ENCODE peak calls at places on chromosomes 6 and 20, in ten cellular contexts. One of them, this sample, is unnamed.

GRCh38 chr20:59850018-59850641 is 83.3 kb downstream of the SYCP2 start:
- DNase-seq in Peyer's patch: no peak
- DNase-seq in lower leg skin: no peak
- DNase-seq in GM12865: peak; percentile 67
- DNase-seq in HFF-Myc: peak; percentile 10
- DNase-seq in dorsolateral prefrontal cortex: no peak
- DNase-seq in fibroblast of pulmonary artery: peak; percentile 61
- DNase-seq in cardiac muscle cell: peak; percentile 60
- DNase-seq in brain microvascular endothelial cell: no peak
- DNase-seq in psoas muscle: no peak
- DNase-seq in this sample: peak; percentile 35

GRCh38 chr20:37920679-37921322 is 17.9 kb downstream of the VSTM2L start:
- DNase-seq in fibroblast of pulmonary artery: no peak
- DNase-seq in brain microvascular endothelial cell: no peak
- DNase-seq in psoas muscle: no peak
- DNase-seq in cardiac muscle cell: no peak
- DNase-seq in dorsolateral prefrontal cortex: no peak
- DNase-seq in GM12865: peak; percentile 52
- DNase-seq in lower leg skin: no peak
- DNase-seq in HFF-Myc: no peak
- DNase-seq in Peyer's patch: no peak
- DNase-seq in this sample: no peak

GRCh38 chr20:5710551-5710950 is 39.6 kb upstream of the SHLD1 start:
- DNase-seq in Peyer's patch: no peak
- DNase-seq in dorsolateral prefrontal cortex: no peak
- DNase-seq in HFF-Myc: no peak
- DNase-seq in lower leg skin: no peak
- DNase-seq in GM12865: no peak
- DNase-seq in psoas muscle: no peak
- DNase-seq in cardiac muscle cell: no peak
- DNase-seq in fibroblast of pulmonary artery: no peak
- DNase-seq in brain microvascular endothelial cell: no peak
- DNase-seq in this sample: no peak

GRCh38 chr20:49526056-49526455 is 41.9 kb downstream of the PTGIS start:
- DNase-seq in lower leg skin: no peak
- DNase-seq in GM12865: no peak
- DNase-seq in brain microvascular endothelial cell: no peak
- DNase-seq in Peyer's patch: no peak
- DNase-seq in HFF-Myc: no peak
- DNase-seq in psoas muscle: no peak
- DNase-seq in fibroblast of pulmonary artery: no peak
- DNase-seq in cardiac muscle cell: no peak
- DNase-seq in dorsolateral prefrontal cortex: no peak
- DNase-seq in this sample: no peak

GRCh38 chr6:159693894-159694545 is 979 bp upstream of the SOD2 start:
- DNase-seq in dorsolateral prefrontal cortex: no peak
- DNase-seq in lower leg skin: no peak
- DNase-seq in psoas muscle: no peak
- DNase-seq in fibroblast of pulmonary artery: peak; percentile 62
- DNase-seq in GM12865: peak; percentile 47
- DNase-seq in HFF-Myc: no peak
- DNase-seq in brain microvascular endothelial cell: no peak
- DNase-seq in Peyer's patch: no peak
- DNase-seq in cardiac muscle cell: peak; percentile 41
- DNase-seq in this sample: no peak

GRCh38 chr6:18997375-18997826 is 610.3 kb downstream of the RNF144B start:
- DNase-seq in dorsolateral prefrontal cortex: no peak
- DNase-seq in fibroblast of pulmonary artery: peak; percentile 70
- DNase-seq in HFF-Myc: peak; percentile 0
- DNase-seq in GM12865: peak; percentile 52
- DNase-seq in psoas muscle: no peak
- DNase-seq in brain microvascular endothelial cell: peak; percentile 47
- DNase-seq in Peyer's patch: no peak
- DNase-seq in lower leg skin: no peak
- DNase-seq in cardiac muscle cell: peak; percentile 70
- DNase-seq in this sample: peak; percentile 47

GRCh38 chr20:62887860-62888239 is 26.2 kb upstream of the TCFL5 start:
- DNase-seq in GM12865: no peak
- DNase-seq in Peyer's patch: no peak
- DNase-seq in HFF-Myc: no peak
- DNase-seq in cardiac muscle cell: no peak
- DNase-seq in psoas muscle: peak; percentile 41
- DNase-seq in fibroblast of pulmonary artery: no peak
- DNase-seq in brain microvascular endothelial cell: no peak
- DNase-seq in lower leg skin: no peak
- DNase-seq in dorsolateral prefrontal cortex: no peak
- DNase-seq in this sample: no peak

GRCh38 chr6:43608310-43608763 is 20.7 kb downstream of the GTPBP2 start:
- DNase-seq in cardiac muscle cell: peak; percentile 90
- DNase-seq in Peyer's patch: no peak
- DNase-seq in GM12865: peak; percentile 71
- DNase-seq in dorsolateral prefrontal cortex: peak; percentile 80
- DNase-seq in psoas muscle: peak; percentile 69
- DNase-seq in HFF-Myc: peak; percentile 71
- DNase-seq in brain microvascular endothelial cell: peak; percentile 77
- DNase-seq in fibroblast of pulmonary artery: peak; percentile 91
- DNase-seq in lower leg skin: peak; percentile 90
- DNase-seq in this sample: peak; percentile 82

GRCh38 chr6:33420493-33421343 is 853 bp downstream of the SYNGAP1 start:
- DNase-seq in lower leg skin: no peak
- DNase-seq in fibroblast of pulmonary artery: no peak
- DNase-seq in Peyer's patch: no peak
- DNase-seq in psoas muscle: no peak
- DNase-seq in cardiac muscle cell: no peak
- DNase-seq in HFF-Myc: no peak
- DNase-seq in brain microvascular endothelial cell: no peak
- DNase-seq in GM12865: no peak
- DNase-seq in dorsolateral prefrontal cortex: no peak
- DNase-seq in this sample: no peak
- H3K4me3 ChIP-seq in lower leg skin: no peak overlapping the region
- H3K4me3 ChIP-seq in fibroblast of pulmonary artery: peak overlapping the region; percentile 58
- H3K4me3 ChIP-seq in Peyer's patch: peak overlapping the region; percentile 42
- H3K4me3 ChIP-seq in psoas muscle: peak overlapping the region; percentile 18
- H3K4me3 ChIP-seq in cardiac muscle cell: peak overlapping the region; percentile 42
- H3K4me3 ChIP-seq in HFF-Myc: peak overlapping the region; percentile 41
- H3K4me3 ChIP-seq in brain microvascular endothelial cell: peak overlapping the region; percentile 41
- H3K4me3 ChIP-seq in GM12865: no peak overlapping the region
- H3K4me3 ChIP-seq in dorsolateral prefrontal cortex: peak overlapping the region; percentile 45
- H3K4me3 ChIP-seq in this sample: peak overlapping the region; percentile 52

GRCh38 chr6:149860834-149861602 is 3.1 kb downstream of the LRP11 start:
- DNase-seq in fibroblast of pulmonary artery: peak; percentile 23
- DNase-seq in GM12865: no peak
- DNase-seq in Peyer's patch: no peak
- DNase-seq in HFF-Myc: no peak
- DNase-seq in lower leg skin: no peak
- DNase-seq in brain microvascular endothelial cell: no peak
- DNase-seq in psoas muscle: no peak
- DNase-seq in dorsolateral prefrontal cortex: no peak
- DNase-seq in cardiac muscle cell: no peak
- DNase-seq in this sample: no peak
- TF ChIP-seq CTCF in fibroblast of pulmonary artery: no peak
- TF ChIP-seq CTCF in GM12865: no peak
- TF ChIP-seq CTCF in Peyer's patch: no peak
- TF ChIP-seq CTCF in HFF-Myc: no peak
- TF ChIP-seq CTCF in lower leg skin: no peak
- TF ChIP-seq CTCF in brain microvascular endothelial cell: peak; percentile 39
- TF ChIP-seq CTCF in psoas muscle: no peak
- TF ChIP-seq CTCF in dorsolateral prefrontal cortex: no peak
- TF ChIP-seq CTCF in cardiac muscle cell: no peak
- TF ChIP-seq CTCF in this sample: peak; percentile 21

GRCh38 chr20:3671986-3672863 is 9.0 kb upstream of the GFRA4 start:
- DNase-seq in lower leg skin: no peak
- DNase-seq in HFF-Myc: no peak
- DNase-seq in GM12865: no peak
- DNase-seq in dorsolateral prefrontal cortex: no peak
- DNase-seq in Peyer's patch: no peak
- DNase-seq in psoas muscle: no peak
- DNase-seq in fibroblast of pulmonary artery: no peak
- DNase-seq in cardiac muscle cell: no peak
- DNase-seq in brain microvascular endothelial cell: no peak
- DNase-seq in this sample: no peak

GRCh38 chr20:3673551-3674070 is 8.2 kb downstream of the ADAM33 start:
- DNase-seq in HFF-Myc: no peak
- DNase-seq in Peyer's patch: no peak
- DNase-seq in psoas muscle: no peak
- DNase-seq in dorsolateral prefrontal cortex: no peak
- DNase-seq in cardiac muscle cell: no peak
- DNase-seq in lower leg skin: no peak
- DNase-seq in brain microvascular endothelial cell: no peak
- DNase-seq in GM12865: no peak
- DNase-seq in fibroblast of pulmonary artery: no peak
- DNase-seq in this sample: no peak

GRCh38 chr20:3674447-3674846 is 7.4 kb downstream of the ADAM33 start:
- DNase-seq in psoas muscle: no peak
- DNase-seq in fibroblast of pulmonary artery: no peak
- DNase-seq in cardiac muscle cell: no peak
- DNase-seq in GM12865: no peak
- DNase-seq in lower leg skin: no peak
- DNase-seq in Peyer's patch: no peak
- DNase-seq in brain microvascular endothelial cell: no peak
- DNase-seq in dorsolateral prefrontal cortex: no peak
- DNase-seq in HFF-Myc: no peak
- DNase-seq in this sample: no peak

GRCh38 chr20:3670945-3671344 is 7.7 kb upstream of the GFRA4 start:
- DNase-seq in fibroblast of pulmonary artery: no peak
- DNase-seq in HFF-Myc: no peak
- DNase-seq in lower leg skin: no peak
- DNase-seq in brain microvascular endothelial cell: no peak
- DNase-seq in dorsolateral prefrontal cortex: no peak
- DNase-seq in cardiac muscle cell: no peak
- DNase-seq in Peyer's patch: no peak
- DNase-seq in psoas muscle: no peak
- DNase-seq in GM12865: no peak
- DNase-seq in this sample: no peak

GRCh38 chr20:3672864-3673550 is 8.8 kb downstream of the ADAM33 start:
- DNase-seq in Peyer's patch: no peak
- DNase-seq in cardiac muscle cell: no peak
- DNase-seq in fibroblast of pulmonary artery: no peak
- DNase-seq in GM12865: no peak
- DNase-seq in psoas muscle: no peak
- DNase-seq in HFF-Myc: no peak
- DNase-seq in brain microvascular endothelial cell: no peak
- DNase-seq in lower leg skin: no peak
- DNase-seq in dorsolateral prefrontal cortex: no peak
- DNase-seq in this sample: no peak
- H3K4me3 ChIP-seq in Peyer's patch: no peak overlapping the region
- H3K4me3 ChIP-seq in cardiac muscle cell: no peak overlapping the region
- H3K4me3 ChIP-seq in fibroblast of pulmonary artery: no peak overlapping the region
- H3K4me3 ChIP-seq in GM12865: no peak overlapping the region
- H3K4me3 ChIP-seq in psoas muscle: no peak overlapping the region
- H3K4me3 ChIP-seq in HFF-Myc: no peak overlapping the region
- H3K4me3 ChIP-seq in brain microvascular endothelial cell: no peak overlapping the region
- H3K4me3 ChIP-seq in lower leg skin: no peak overlapping the region
- H3K4me3 ChIP-seq in dorsolateral prefrontal cortex: peak overlapping the region; percentile 37
- H3K4me3 ChIP-seq in this sample: no peak overlapping the region

DNA sequence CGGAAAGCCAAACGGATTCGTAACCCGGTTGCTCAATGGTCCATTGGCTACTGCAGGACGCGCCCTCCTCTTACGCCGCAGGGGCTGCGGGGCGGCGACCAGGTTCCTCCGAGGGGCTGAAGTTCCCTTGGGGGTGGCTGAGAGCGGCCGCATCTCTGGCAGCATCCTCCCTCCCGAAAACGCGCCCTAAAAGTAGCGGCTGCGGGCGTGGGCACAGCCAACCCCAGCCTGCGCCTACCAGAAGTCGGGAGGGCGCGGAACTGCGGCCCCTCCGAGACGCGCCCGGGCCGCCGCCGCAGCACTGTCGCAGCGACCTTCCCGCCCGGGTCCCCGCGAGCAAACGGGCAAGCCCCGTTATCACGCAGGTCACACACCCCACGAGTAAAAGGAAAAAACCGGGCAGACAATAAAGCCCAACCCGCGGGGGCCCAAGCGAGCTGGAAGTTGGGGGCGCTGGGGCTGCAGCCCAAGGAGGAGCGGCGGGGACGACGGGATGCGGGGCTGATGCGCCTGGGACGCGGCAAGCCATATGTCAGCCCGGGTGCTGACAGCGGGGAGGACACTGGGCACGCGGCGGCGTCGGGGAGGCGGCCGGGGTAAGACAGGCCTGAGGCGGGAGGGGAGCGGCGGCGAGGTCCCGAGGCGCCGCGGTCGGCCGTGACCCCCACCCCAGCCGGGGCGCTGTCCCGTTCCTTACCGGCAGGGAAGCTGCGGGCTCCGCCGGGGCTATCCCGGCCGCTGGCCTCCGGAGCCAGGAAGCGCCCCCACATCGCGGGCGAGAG is 700 bp downstream of the CEP85L start:
- DNase-seq in fibroblast of pulmonary artery: peak; percentile 52
- DNase-seq in Peyer's patch: peak; percentile 59
- DNase-seq in GM12865: peak; percentile 63
- DNase-seq in cardiac muscle cell: peak; percentile 55
- DNase-seq in HFF-Myc: no peak
- DNase-seq in psoas muscle: peak; percentile 76
- DNase-seq in lower leg skin: peak; percentile 89
- DNase-seq in brain microvascular endothelial cell: peak; percentile 34
- DNase-seq in dorsolateral prefrontal cortex: peak; percentile 35
- DNase-seq in this sample: no peak
- TF ChIP-seq CTCF in fibroblast of pulmonary artery: no peak
- TF ChIP-seq CTCF in Peyer's patch: no peak
- TF ChIP-seq CTCF in GM12865: no peak
- TF ChIP-seq CTCF in cardiac muscle cell: no peak
- TF ChIP-seq CTCF in HFF-Myc: no peak
- TF ChIP-seq CTCF in psoas muscle: peak; percentile 12
- TF ChIP-seq CTCF in lower leg skin: no peak
- TF ChIP-seq CTCF in brain microvascular endothelial cell: peak; percentile 9
- TF ChIP-seq CTCF in dorsolateral prefrontal cortex: no peak
- TF ChIP-seq CTCF in this sample: no peak

GRCh38 chr20:32366380-32366779 is 8.2 kb downstream of the ASXL1 start:
- DNase-seq in fibroblast of pulmonary artery: no peak
- DNase-seq in dorsolateral prefrontal cortex: no peak
- DNase-seq in cardiac muscle cell: no peak
- DNase-seq in lower leg skin: no peak
- DNase-seq in psoas muscle: no peak
- DNase-seq in brain microvascular endothelial cell: no peak
- DNase-seq in HFF-Myc: no peak
- DNase-seq in GM12865: peak; percentile 59
- DNase-seq in Peyer's patch: no peak
- DNase-seq in this sample: no peak
- H3K4me3 ChIP-seq in fibroblast of pulmonary artery: no peak overlapping the region
- H3K4me3 ChIP-seq in dorsolateral prefrontal cortex: no peak overlapping the region
- H3K4me3 ChIP-seq in cardiac muscle cell: no peak overlapping the region
- H3K4me3 ChIP-seq in lower leg skin: no peak overlapping the region
- H3K4me3 ChIP-seq in psoas muscle: no peak overlapping the region
- H3K4me3 ChIP-seq in brain microvascular endothelial cell: no peak overlapping the region
- H3K4me3 ChIP-seq in HFF-Myc: no peak overlapping the region
- H3K4me3 ChIP-seq in GM12865: no peak overlapping the region
- H3K4me3 ChIP-seq in Peyer's patch: no peak overlapping the region
- H3K4me3 ChIP-seq in this sample: no peak overlapping the region

DNA sequence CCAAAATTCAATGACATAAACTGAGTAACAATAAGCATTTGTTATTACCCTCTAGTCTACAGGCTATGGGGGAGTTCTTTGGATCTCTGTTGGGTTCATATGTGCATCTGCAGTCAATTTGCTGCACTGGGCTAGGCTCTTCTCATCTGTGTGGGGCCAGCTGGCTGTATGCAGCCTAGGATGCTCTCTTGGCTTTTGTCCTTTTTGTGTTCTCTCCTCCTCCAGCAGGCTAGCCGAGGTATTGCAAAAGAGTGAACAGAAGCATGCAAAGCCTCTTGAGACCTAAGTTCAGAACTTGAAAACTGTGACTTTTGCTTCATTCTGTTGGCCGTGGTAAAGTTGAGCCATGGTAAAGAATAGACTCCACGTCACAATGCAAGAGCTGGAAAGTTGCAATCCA is 62.8 kb upstream of the FOXO3 start:
- DNase-seq in psoas muscle: no peak
- DNase-seq in dorsolateral prefrontal cortex: no peak
- DNase-seq in cardiac muscle cell: peak; percentile 70
- DNase-seq in brain microvascular endothelial cell: peak; percentile 53
- DNase-seq in lower leg skin: no peak
- DNase-seq in GM12865: peak; percentile 55
- DNase-seq in Peyer's patch: no peak
- DNase-seq in HFF-Myc: peak; percentile 25
- DNase-seq in fibroblast of pulmonary artery: peak; percentile 72
- DNase-seq in this sample: peak; percentile 15
- TF ChIP-seq CTCF in psoas muscle: no peak
- TF ChIP-seq CTCF in dorsolateral prefrontal cortex: no peak
- TF ChIP-seq CTCF in cardiac muscle cell: peak; percentile 68
- TF ChIP-seq CTCF in brain microvascular endothelial cell: peak; percentile 79
- TF ChIP-seq CTCF in lower leg skin: no peak
- TF ChIP-seq CTCF in GM12865: peak; percentile 53
- TF ChIP-seq CTCF in Peyer's patch: no peak
- TF ChIP-seq CTCF in HFF-Myc: peak; percentile 53
- TF ChIP-seq CTCF in fibroblast of pulmonary artery: peak; percentile 80
- TF ChIP-seq CTCF in this sample: peak; percentile 70

This sample was measured in astrocyte of the cerebellum.